ENCODE peak calls at places on chromosomes 12 and 14, in six cellular contexts. G, O, X, P, W and S are unnamed samples.

GRCh38 chr12:94799136-94799535 is 148.8 kb upstream of the TMCC3 start:
- DNase-seq in P (no peak), O (no peak), W (no peak), G (no peak), X (no peak), S (no peak)

GRCh38 chr12:83954939-83955601 is 957.5 kb downstream of the SLC6A15 start:
- DNase-seq in P (no peak), X (no peak), G (no peak), W (no peak), O (no peak), S (no peak)

GRCh38 chr12:113485330-113485729 is 13.7 kb upstream of the LHX5 start:
- DNase-seq in G (no peak), X (no peak), P (no peak), O (peak; percentile 83), W (no peak), S (no peak)

GRCh38 chr14:103518416-103519042 is 4.1 kb downstream of the CKB start:
- DNase-seq in X (peak; percentile 77), G (no peak), O (peak; percentile 93), W (peak; percentile 51), P (peak; percentile 89), S (peak; percentile 91)

GRCh38 chr12:22286569-22286968 is 47.9 kb downstream of the ST8SIA1 start:
- DNase-seq in G (no peak), W (no peak), O (no peak), X (no peak), P (no peak), S (no peak)

GRCh38 chr12:80154261-80154660 is 54.9 kb downstream of the OTOGL start:
- DNase-seq in O (no peak), W (no peak), P (no peak), G (no peak), X (no peak), S (no peak)

GRCh38 chr12:116635487-116635886 is 76.3 kb downstream of the MAP1LC3B2 start:
- DNase-seq in W (no peak), O (no peak), P (no peak), G (no peak), X (no peak), S (no peak)

GRCh38 chr12:38691164-38691563 is 214.2 kb downstream of the CPNE8 start:
- DNase-seq in G (no peak), X (no peak), W (no peak), P (no peak), O (no peak), S (no peak)

GRCh38 chr12:55729592-55730446 is 1.0 kb upstream of the CD63 start:
- DNase-seq in X (peak; percentile 95), O (no peak), P (peak; percentile 73), W (peak; percentile 73), G (no peak), S (no peak)

GRCh38 chr12:55726911-55727310 is 1.9 kb downstream of the CD63 start:
- DNase-seq in P (no peak), G (no peak), X (no peak), W (no peak), O (no peak), S (no peak)

GRCh38 chr12:55727643-55728184 is 1.1 kb downstream of the CD63 start:
- DNase-seq in O (no peak), P (no peak), G (no peak), W (no peak), X (peak; percentile 82), S (no peak)

GRCh38 chr12:55728932-55729591 is at the start of gene CD63:
- DNase-seq in X (peak; percentile 93), G (no peak), P (peak; percentile 93), W (peak; percentile 56), O (peak; percentile 85), S (peak; percentile 94)

GRCh38 chr12:55728185-55728931 is 451 bp downstream of the CD63 start:
- DNase-seq in X (peak; percentile 65), P (no peak), G (no peak), W (no peak), O (no peak), S (no peak)
- TF ChIP-seq POLR2A in X (no peak), P (no peak), G (no peak), W (no peak), O (no peak), S (no peak)

GRCh38 chr12:132428872-132429121 is 61.2 kb upstream of the FBRSL1 start:
- DNase-seq in W (peak; percentile 43), G (no peak), P (no peak), X (no peak), O (no peak), S (no peak)

GRCh38 chr12:132429122-132429931 is 60.6 kb upstream of the FBRSL1 start:
- DNase-seq in W (peak; percentile 20), O (peak; percentile 73), G (no peak), P (no peak), X (no peak), S (no peak)

GRCh38 chr12:132426349-132427176 is 63.4 kb upstream of the FBRSL1 start:
- DNase-seq in G (no peak), O (no peak), W (peak; percentile 47), X (no peak), P (no peak), S (no peak)

GRCh38 chr12:132427999-132428871 is 61.7 kb upstream of the FBRSL1 start:
- DNase-seq in G (no peak), W (peak; percentile 19), O (no peak), X (no peak), P (no peak), S (no peak)

DNA sequence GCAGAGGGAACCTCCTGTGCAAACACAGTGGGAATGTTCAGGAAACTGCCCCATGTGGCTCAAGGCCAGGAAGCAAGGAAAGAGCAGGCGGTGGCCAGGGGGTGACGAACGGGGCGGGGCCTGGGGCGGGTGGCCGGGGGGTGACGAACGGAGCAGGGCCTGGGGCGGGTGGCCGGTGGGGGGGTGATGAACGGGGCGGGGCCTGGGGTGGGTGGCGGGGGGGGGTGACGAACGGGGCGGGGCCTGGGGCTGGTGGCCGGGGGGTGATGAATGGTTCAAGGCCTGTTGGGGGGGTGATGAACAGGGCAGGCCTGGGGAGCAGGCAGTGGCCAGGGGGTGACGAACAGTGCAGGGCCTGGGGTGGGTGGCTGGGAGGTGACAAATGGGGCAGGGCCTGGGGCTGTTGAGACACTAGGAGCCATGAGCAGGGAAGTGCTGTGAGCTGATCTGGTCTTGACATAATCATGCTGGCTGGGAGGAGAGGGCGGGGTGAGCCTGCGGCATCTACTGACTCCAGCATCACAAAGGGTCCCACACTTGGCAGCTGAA is 62.7 kb upstream of the FBRSL1 start:
- DNase-seq in X (no peak), G (no peak), O (no peak), W (no peak), P (no peak), S (no peak)
- TF ChIP-seq POLR2AphosphoS5 in X (no peak), G (no peak), O (no peak), W (no peak), P (no peak), S (no peak)

GRCh38 chr14:102363182-102363952 is 626 bp downstream of the TECPR2 start:
- DNase-seq in P (peak; percentile 24), O (no peak), X (peak; percentile 37), W (no peak), G (no peak), S (no peak)
- TF ChIP-seq TAF1 in P (no peak), O (no peak), X (no peak), W (no peak), G (no peak), S (no peak)

GRCh38 chr14:49863483-49864262 is 11.1 kb upstream of the NEMF start:
- DNase-seq in X (peak; percentile 78), G (no peak), W (no peak), P (no peak), O (no peak), S (no peak)

GRCh38 chr14:49861923-49862673 is 9.5 kb upstream of the NEMF start:
- DNase-seq in O (peak; percentile 93), W (peak; percentile 69), X (peak; percentile 85), P (no peak), G (no peak), S (no peak)

GRCh38 chr14:49858383-49858782 is 5.8 kb upstream of the NEMF start:
- DNase-seq in W (no peak), G (no peak), O (no peak), X (peak; percentile 62), P (no peak), S (no peak)

GRCh38 chr14:49860988-49861387 is 8.4 kb upstream of the NEMF start:
- DNase-seq in O (no peak), P (no peak), X (no peak), W (no peak), G (no peak), S (no peak)

GRCh38 chr14:49861581-49861922 is 9.0 kb upstream of the NEMF start:
- DNase-seq in P (no peak), X (peak; percentile 63), W (no peak), G (no peak), O (peak; percentile 71), S (no peak)
- TF ChIP-seq POLR2A in P (peak; percentile 49), X (no peak), W (no peak), G (peak; percentile 63), O (peak; percentile 81), S (peak; percentile 48)